ENCODE peak calls at places on chromosomes 12 and 14, in five cellular contexts. One of them, this sample, is unnamed.

GRCh38 chr12:108665608-108666202 is 32.0 kb upstream of the SELPLG start:
- DNase-seq in endodermal cell: no peak
- DNase-seq in mucosa of descending colon: no peak
- DNase-seq in pancreas: no peak
- DNase-seq in fibroblast of the aortic adventitia: no peak
- DNase-seq in this sample: no peak

GRCh38 chr12:117363953-117364486 is 2.6 kb upstream of the NOS1 start:
- DNase-seq in endodermal cell: no peak
- DNase-seq in mucosa of descending colon: no peak
- DNase-seq in fibroblast of the aortic adventitia: no peak
- DNase-seq in pancreas: no peak
- DNase-seq in this sample: no peak

GRCh38 chr12:122862872-122863701 is 27.8 kb downstream of the HIP1R start:
- DNase-seq in mucosa of descending colon: peak
- DNase-seq in endodermal cell: peak
- DNase-seq in fibroblast of the aortic adventitia: no peak
- DNase-seq in pancreas: peak
- DNase-seq in this sample: no peak

GRCh38 chr12:77247542-77247941 is 182.2 kb upstream of the E2F7 start:
- DNase-seq in mucosa of descending colon: no peak
- DNase-seq in fibroblast of the aortic adventitia: peak
- DNase-seq in pancreas: no peak
- DNase-seq in endodermal cell: no peak
- DNase-seq in this sample: no peak

GRCh38 chr12:109758406-109759075 is 44.9 kb downstream of the FAM222A start:
- DNase-seq in endodermal cell: peak
- DNase-seq in mucosa of descending colon: no peak
- DNase-seq in fibroblast of the aortic adventitia: no peak
- DNase-seq in pancreas: peak
- DNase-seq in this sample: no peak

GRCh38 chr12:132275110-132275531 is 54.3 kb downstream of the GALNT9 start:
- DNase-seq in endodermal cell: peak
- DNase-seq in mucosa of descending colon: peak
- DNase-seq in fibroblast of the aortic adventitia: peak
- DNase-seq in pancreas: peak
- DNase-seq in this sample: peak

GRCh38 chr14:93481758-93482157 is 51.0 kb downstream of the UNC79 start:
- DNase-seq in endodermal cell: no peak
- DNase-seq in mucosa of descending colon: no peak
- DNase-seq in pancreas: no peak
- DNase-seq in fibroblast of the aortic adventitia: peak
- DNase-seq in this sample: no peak

GRCh38 chr12:110199360-110200123 is 75.4 kb downstream of the IFT81 start:
- DNase-seq in mucosa of descending colon: no peak
- DNase-seq in pancreas: no peak
- DNase-seq in endodermal cell: peak
- DNase-seq in fibroblast of the aortic adventitia: peak
- DNase-seq in this sample: peak

GRCh38 chr12:79521576-79521975 is 169.2 kb downstream of the PAWR start:
- DNase-seq in fibroblast of the aortic adventitia: no peak
- DNase-seq in endodermal cell: no peak
- DNase-seq in pancreas: no peak
- DNase-seq in mucosa of descending colon: no peak
- DNase-seq in this sample: no peak

GRCh38 chr12:75305412-75306332 is 24.5 kb downstream of the CAPS2 start:
- DNase-seq in fibroblast of the aortic adventitia: no peak
- DNase-seq in pancreas: peak
- DNase-seq in endodermal cell: peak
- DNase-seq in mucosa of descending colon: no peak
- DNase-seq in this sample: no peak

GRCh38 chr12:29782821-29783772 is 645 bp downstream of the TMTC1 start:
- DNase-seq in fibroblast of the aortic adventitia: peak
- DNase-seq in pancreas: peak
- DNase-seq in mucosa of descending colon: peak
- DNase-seq in endodermal cell: peak
- DNase-seq in this sample: peak

GRCh38 chr14:44370727-44371126 is 136.4 kb downstream of the FSCB start:
- DNase-seq in mucosa of descending colon: no peak
- DNase-seq in pancreas: no peak
- DNase-seq in endodermal cell: no peak
- DNase-seq in fibroblast of the aortic adventitia: peak
- DNase-seq in this sample: no peak

GRCh38 chr12:130671556-130671955 is 44.5 kb downstream of the RIMBP2 start:
- DNase-seq in endodermal cell: no peak
- DNase-seq in mucosa of descending colon: no peak
- DNase-seq in pancreas: no peak
- DNase-seq in fibroblast of the aortic adventitia: no peak
- DNase-seq in this sample: no peak

GRCh38 chr12:131980263-131980662 is 30.5 kb downstream of the EP400 start:
- DNase-seq in endodermal cell: no peak
- DNase-seq in fibroblast of the aortic adventitia: peak
- DNase-seq in mucosa of descending colon: no peak
- DNase-seq in pancreas: no peak
- DNase-seq in this sample: peak

GRCh38 chr12:84910549-84911241 is 1.9 kb downstream of the SLC6A15 start:
- DNase-seq in pancreas: peak
- DNase-seq in mucosa of descending colon: no peak
- DNase-seq in fibroblast of the aortic adventitia: peak
- DNase-seq in endodermal cell: peak
- DNase-seq in this sample: peak

GRCh38 chr12:3750616-3751015 is 2.3 kb downstream of the CRACR2A start:
- DNase-seq in fibroblast of the aortic adventitia: no peak
- DNase-seq in mucosa of descending colon: no peak
- DNase-seq in endodermal cell: no peak
- DNase-seq in pancreas: no peak
- DNase-seq in this sample: no peak

GRCh38 chr14:81435578-81436295 is 35.6 kb upstream of the STON2 start:
- DNase-seq in mucosa of descending colon: peak
- DNase-seq in pancreas: peak
- DNase-seq in endodermal cell: peak
- DNase-seq in fibroblast of the aortic adventitia: peak
- DNase-seq in this sample: peak

GRCh38 chr12:21429994-21430393 is 7.5 kb upstream of the PYROXD1 start:
- DNase-seq in mucosa of descending colon: no peak
- DNase-seq in fibroblast of the aortic adventitia: no peak
- DNase-seq in endodermal cell: peak
- DNase-seq in pancreas: no peak
- DNase-seq in this sample: no peak
- TF ChIP-seq CTCF in mucosa of descending colon: no peak
- TF ChIP-seq CTCF in fibroblast of the aortic adventitia: no peak
- TF ChIP-seq CTCF in endodermal cell: no peak
- TF ChIP-seq CTCF in pancreas: no peak
- TF ChIP-seq CTCF in this sample: no peak

DNA sequence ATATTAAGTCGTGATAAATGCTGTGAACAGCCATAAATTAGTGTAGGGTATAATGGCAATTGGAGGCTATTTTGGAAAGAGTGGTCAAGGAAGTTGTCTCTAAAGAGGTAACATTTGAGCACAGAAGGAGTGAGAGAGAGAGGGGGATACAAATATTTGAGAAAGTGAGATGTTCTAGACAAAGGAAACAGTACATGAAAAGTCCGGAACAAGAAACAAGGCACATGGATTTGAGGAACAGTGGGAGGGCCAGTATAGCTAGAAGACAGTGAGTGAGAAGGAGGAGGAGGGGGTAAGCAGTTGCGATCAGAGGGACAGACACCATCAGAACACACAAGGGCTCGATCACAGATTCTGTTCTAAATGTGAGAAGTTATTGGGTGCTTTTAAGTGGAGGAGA is 20.1 kb upstream of the RNASE12 start:
- DNase-seq in fibroblast of the aortic adventitia: no peak
- DNase-seq in endodermal cell: no peak
- DNase-seq in mucosa of descending colon: no peak
- DNase-seq in pancreas: no peak
- DNase-seq in this sample: no peak
- H3K4me3 ChIP-seq in fibroblast of the aortic adventitia: no peak
- H3K4me3 ChIP-seq in endodermal cell: no peak
- H3K4me3 ChIP-seq in mucosa of descending colon: no peak
- H3K4me3 ChIP-seq in pancreas: no peak
- H3K4me3 ChIP-seq in this sample: no peak

GRCh38 chr12:95851609-95852008 is 7.1 kb upstream of the SNRPF start:
- DNase-seq in endodermal cell: no peak
- DNase-seq in pancreas: no peak
- DNase-seq in mucosa of descending colon: no peak
- DNase-seq in fibroblast of the aortic adventitia: no peak
- DNase-seq in this sample: no peak

GRCh38 chr12:95852133-95852532 is 6.6 kb upstream of the SNRPF start:
- DNase-seq in mucosa of descending colon: no peak
- DNase-seq in pancreas: no peak
- DNase-seq in endodermal cell: no peak
- DNase-seq in fibroblast of the aortic adventitia: no peak
- DNase-seq in this sample: no peak

GRCh38 chr12:95848575-95849388 is 10.0 kb upstream of the SNRPF start:
- DNase-seq in endodermal cell: peak
- DNase-seq in pancreas: no peak
- DNase-seq in mucosa of descending colon: no peak
- DNase-seq in fibroblast of the aortic adventitia: peak
- DNase-seq in this sample: peak
- TF ChIP-seq CTCF in endodermal cell: peak
- TF ChIP-seq CTCF in pancreas: no peak
- TF ChIP-seq CTCF in mucosa of descending colon: no peak
- TF ChIP-seq CTCF in fibroblast of the aortic adventitia: peak
- TF ChIP-seq CTCF in this sample: peak

GRCh38 chr12:28040251-28040650 is 67.7 kb upstream of the PTHLH start:
- DNase-seq in endodermal cell: no peak
- DNase-seq in mucosa of descending colon: no peak
- DNase-seq in fibroblast of the aortic adventitia: no peak
- DNase-seq in pancreas: no peak
- DNase-seq in this sample: no peak

GRCh38 chr12:28033538-28033915 is 61.0 kb upstream of the PTHLH start:
- DNase-seq in endodermal cell: no peak
- DNase-seq in pancreas: no peak
- DNase-seq in mucosa of descending colon: no peak
- DNase-seq in fibroblast of the aortic adventitia: peak
- DNase-seq in this sample: no peak

GRCh38 chr12:28034271-28034670 is 61.7 kb upstream of the PTHLH start:
- DNase-seq in mucosa of descending colon: no peak
- DNase-seq in endodermal cell: no peak
- DNase-seq in pancreas: no peak
- DNase-seq in fibroblast of the aortic adventitia: no peak
- DNase-seq in this sample: no peak

GRCh38 chr12:28032811-28033537 is 60.4 kb upstream of the PTHLH start:
- DNase-seq in pancreas: no peak
- DNase-seq in endodermal cell: no peak
- DNase-seq in mucosa of descending colon: no peak
- DNase-seq in fibroblast of the aortic adventitia: no peak
- DNase-seq in this sample: no peak

DNA sequence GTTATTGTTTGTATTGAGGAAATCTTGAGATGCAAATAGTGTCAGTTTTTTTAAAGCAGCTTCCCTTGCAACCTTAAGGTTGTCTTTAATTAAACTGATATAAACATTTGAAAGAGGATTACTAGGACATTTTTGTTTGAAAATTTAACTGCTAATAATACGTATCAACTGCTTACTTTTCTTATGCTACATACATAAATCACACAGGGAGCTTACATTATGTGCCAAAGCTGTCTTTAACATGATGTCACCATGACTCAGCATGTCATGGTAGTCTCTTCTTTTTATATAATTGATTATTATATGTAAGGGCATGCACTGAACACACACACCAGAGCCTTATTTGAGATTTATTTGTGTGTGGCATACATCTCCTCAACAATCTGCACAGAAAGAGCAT is 63.0 kb upstream of the PTHLH start:
- DNase-seq in fibroblast of the aortic adventitia: peak
- DNase-seq in endodermal cell: no peak
- DNase-seq in pancreas: no peak
- DNase-seq in mucosa of descending colon: no peak
- DNase-seq in this sample: peak
- H3K4me3 ChIP-seq in fibroblast of the aortic adventitia: no peak
- H3K4me3 ChIP-seq in endodermal cell: no peak
- H3K4me3 ChIP-seq in pancreas: no peak
- H3K4me3 ChIP-seq in mucosa of descending colon: no peak
- H3K4me3 ChIP-seq in this sample: no peak

GRCh38 chr14:51750542-51750941 is 98.8 kb downstream of the FRMD6 start:
- DNase-seq in pancreas: no peak
- DNase-seq in fibroblast of the aortic adventitia: no peak
- DNase-seq in mucosa of descending colon: no peak
- DNase-seq in endodermal cell: peak
- DNase-seq in this sample: no peak
- TF ChIP-seq CTCF in pancreas: no peak
- TF ChIP-seq CTCF in fibroblast of the aortic adventitia: no peak
- TF ChIP-seq CTCF in mucosa of descending colon: no peak
- TF ChIP-seq CTCF in endodermal cell: peak
- TF ChIP-seq CTCF in this sample: peak

GRCh38 chr12:11718105-11718504 is 68.6 kb downstream of the ETV6 start:
- DNase-seq in endodermal cell: no peak
- DNase-seq in pancreas: no peak
- DNase-seq in fibroblast of the aortic adventitia: no peak
- DNase-seq in mucosa of descending colon: no peak
- DNase-seq in this sample: no peak

GRCh38 chr12:11719678-11720099 is 70.2 kb downstream of the ETV6 start:
- DNase-seq in fibroblast of the aortic adventitia: peak
- DNase-seq in endodermal cell: peak
- DNase-seq in mucosa of descending colon: no peak
- DNase-seq in pancreas: no peak
- DNase-seq in this sample: peak

GRCh38 chr12:11716794-11717532 is 67.5 kb downstream of the ETV6 start:
- DNase-seq in pancreas: no peak
- DNase-seq in fibroblast of the aortic adventitia: no peak
- DNase-seq in mucosa of descending colon: no peak
- DNase-seq in endodermal cell: no peak
- DNase-seq in this sample: no peak

GRCh38 chr12:11718768-11719253 is 69.3 kb downstream of the ETV6 start:
- DNase-seq in mucosa of descending colon: no peak
- DNase-seq in pancreas: no peak
- DNase-seq in endodermal cell: no peak
- DNase-seq in fibroblast of the aortic adventitia: peak
- DNase-seq in this sample: peak

DNA sequence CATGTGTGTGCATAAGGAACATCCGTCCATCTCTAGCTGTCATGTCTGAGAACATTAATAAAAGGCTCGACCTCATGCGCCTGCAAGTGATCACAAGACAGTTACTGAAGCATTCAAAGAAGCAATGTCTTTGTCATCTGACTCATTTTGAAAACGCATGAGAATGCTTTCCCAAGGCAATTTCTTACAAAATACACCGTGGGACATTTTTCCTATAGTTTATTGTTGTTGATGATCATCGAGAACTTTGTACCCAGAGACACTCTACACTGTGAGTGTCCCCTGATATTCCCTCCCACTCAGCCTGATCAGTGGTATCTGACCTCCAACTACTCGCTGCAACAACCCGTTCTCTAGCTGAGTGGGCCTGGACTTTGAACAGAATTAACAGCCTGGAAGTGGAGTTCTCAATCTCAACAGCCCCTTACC is 68.1 kb downstream of the ETV6 start:
- DNase-seq in endodermal cell: no peak
- DNase-seq in fibroblast of the aortic adventitia: no peak
- DNase-seq in pancreas: no peak
- DNase-seq in mucosa of descending colon: no peak
- DNase-seq in this sample: peak
- H3K4me3 ChIP-seq in endodermal cell: no peak
- H3K4me3 ChIP-seq in fibroblast of the aortic adventitia: no peak
- H3K4me3 ChIP-seq in pancreas: no peak
- H3K4me3 ChIP-seq in mucosa of descending colon: no peak
- H3K4me3 ChIP-seq in this sample: no peak

This sample was measured in choroid plexus epithelial cell.